ENCODE peak calls at places on chromosomes 11 and 22, in six cellular contexts. Y is PC-3, I is fibroblast of lung, O is HCT116, K is GM23248, H is DND-41. D is an unnamed sample. For H3K4me1, the result is how much of the 10 kb centered on the place peaks cover.

GRCh38 chr11:92130432-92130831 is 94.2 kb upstream of the FAT3 start:
- DNase-seq in Y (peak), I (peak), O (no peak), K (peak), H (no peak), D (no peak)

GRCh38 chr11:108669711-108670110 is 4.8 kb downstream of the DDX10 start:
- DNase-seq in Y (no peak), I (no peak), O (no peak), K (no peak), H (no peak), D (no peak)

GRCh38 chr11:1486054-1486825 is at the start of gene MOB2:
- DNase-seq in Y (no peak), I (peak), O (no peak), K (no peak), H (no peak), D (no peak)

GRCh38 chr22:23397008-23397617 is 183.0 kb downstream of the IGLL1 start:
- DNase-seq in Y (no peak), I (no peak), O (no peak), K (no peak), H (no peak), D (no peak)

GRCh38 chr11:38593649-38594048 is 1995.6 kb upstream of the RAG2 start:
- DNase-seq in Y (peak), I (peak), O (no peak), K (no peak), H (no peak), D (no peak)

GRCh38 chr11:123363556-123363955 is 66.5 kb upstream of the GRAMD1B start:
- DNase-seq in Y (no peak), I (no peak), O (no peak), K (no peak), H (no peak), D (no peak)

GRCh38 chr11:114285599-114285998 is 10.6 kb upstream of the NNMT start:
- DNase-seq in Y (peak), I (peak), O (no peak), K (peak), H (no peak), D (no peak)

GRCh38 chr11:86696004-86696403 is 23.6 kb upstream of the ME3 start:
- DNase-seq in Y (peak), I (peak), O (peak), K (peak), H (no peak), D (no peak)

GRCh38 chr11:118088531-118088930 is 1.8 kb upstream of the SMIM35 start:
- DNase-seq in Y (peak), I (no peak), O (no peak), K (no peak), H (no peak), D (no peak)

GRCh38 chr11:46513934-46514342 is 79.9 kb downstream of the AMBRA1 start:
- DNase-seq in Y (no peak), I (peak), O (no peak), K (no peak), H (no peak), D (no peak)

GRCh38 chr11:13343931-13344717 is 66.5 kb downstream of the BMAL1 start:
- DNase-seq in Y (peak), I (peak), O (no peak), K (peak), H (peak), D (peak)

GRCh38 chr11:17413414-17414316 is 25.2 kb upstream of the KCNJ11 start:
- DNase-seq in Y (no peak), I (no peak), O (no peak), K (no peak), H (no peak), D (no peak)

GRCh38 chr11:131534611-131535010 is 164.2 kb downstream of the NTM start:
- DNase-seq in Y (no peak), I (no peak), O (no peak), K (no peak), H (no peak), D (peak)

GRCh38 chr11:102476069-102476468 is 23.5 kb upstream of the TMEM123 start:
- DNase-seq in Y (no peak), I (peak), O (no peak), K (peak), H (no peak), D (no peak)
- H3K4me1 ChIP-seq in Y (under half), I (under half), O (under half), K (under half), H (under half), D (under half)

DNA sequence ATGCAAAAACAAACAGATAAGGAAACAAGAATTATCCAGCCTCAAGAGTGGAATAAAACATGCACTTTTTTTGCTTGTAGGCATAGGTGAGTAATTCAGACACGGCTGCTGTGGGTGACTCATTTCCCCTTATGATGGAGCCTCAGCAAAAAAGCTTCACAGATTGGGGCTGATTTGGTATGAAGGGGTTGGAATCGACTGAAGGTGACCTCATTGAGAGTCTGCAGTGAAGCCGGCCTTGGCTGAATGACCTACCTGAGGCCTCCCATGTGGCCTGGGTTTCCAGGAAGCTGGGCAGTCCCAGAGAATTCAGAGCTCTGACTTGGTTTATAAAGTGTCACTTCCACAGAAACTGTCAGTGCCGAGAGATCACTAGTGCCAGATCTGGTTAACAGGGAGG is 34.2 kb upstream of the VPREB1 start:
- DNase-seq in Y (peak), I (peak), O (peak), K (peak), H (peak), D (no peak)
- TF ChIP-seq EZH2 in Y (no peak), I (no peak), O (no peak), K (no peak), H (no peak), D (no peak)

GRCh38 chr22:49916851-49917250 is 1.4 kb downstream of the ALG12 start:
- DNase-seq in Y (no peak), I (no peak), O (no peak), K (no peak), H (no peak), D (no peak)

GRCh38 chr22:49920859-49921258 is 2.4 kb downstream of the CRELD2 start:
- DNase-seq in Y (no peak), I (no peak), O (no peak), K (no peak), H (no peak), D (no peak)

GRCh38 chr22:49918911-49919881 is 762 bp downstream of the CRELD2 start:
- DNase-seq in Y (no peak), I (no peak), O (no peak), K (no peak), H (no peak), D (no peak)

GRCh38 chr22:49915610-49916009 is 2.6 kb downstream of the ALG12 start:
- DNase-seq in Y (no peak), I (no peak), O (no peak), K (no peak), H (no peak), D (peak)

DNA sequence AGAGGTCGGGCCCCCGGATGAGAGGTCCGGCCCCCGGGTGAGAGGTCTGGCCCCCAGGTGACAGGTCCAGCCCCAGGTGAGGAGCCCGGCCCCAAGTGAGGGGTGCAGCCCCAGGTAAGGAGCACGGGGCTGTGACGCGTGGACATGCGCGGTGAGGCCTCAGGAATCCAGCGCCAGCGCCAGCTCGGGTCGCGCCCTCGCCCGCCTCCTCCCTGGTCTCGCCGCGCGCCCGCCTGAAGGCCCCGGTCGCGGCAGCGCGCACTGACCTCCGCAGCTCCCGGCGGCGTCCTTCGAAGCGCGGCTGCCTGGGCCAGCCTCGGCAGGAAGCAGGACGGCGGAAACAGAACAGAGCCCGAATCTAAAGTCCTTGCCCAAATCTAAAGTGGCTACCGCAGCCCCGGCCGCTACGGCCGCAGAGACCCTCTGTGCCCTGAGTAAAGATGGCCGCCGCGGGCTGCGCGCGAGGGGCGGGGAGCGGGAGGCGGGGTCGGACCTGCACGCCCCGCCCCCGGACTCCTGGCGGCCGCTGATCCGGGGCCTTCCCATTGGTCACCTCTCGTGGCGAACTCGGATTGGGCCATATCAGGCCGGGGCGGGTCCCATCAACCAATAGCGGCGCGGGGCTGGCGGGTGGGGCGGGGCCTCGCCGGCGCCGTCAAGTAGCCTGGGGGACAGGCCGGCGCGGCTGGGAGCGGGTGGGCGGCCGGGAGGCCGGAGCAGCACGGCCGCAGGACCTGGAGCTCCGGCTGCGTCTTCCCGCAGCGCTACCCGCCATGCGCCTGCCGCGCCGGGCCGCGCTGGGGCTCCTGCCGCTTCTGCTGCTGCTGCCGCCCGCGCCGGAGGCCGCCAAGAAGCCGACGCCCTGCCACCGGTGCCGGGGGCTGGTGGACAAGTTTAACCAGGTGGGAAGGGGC is at the start of the genes ALG12 and CRELD2:
- DNase-seq in Y (peak), I (peak), O (peak), K (peak), H (peak), D (peak)
- H3K4me1 ChIP-seq in Y (under half), I (under half), O (under half), K (under half), H (under half), D (under half)

DNA sequence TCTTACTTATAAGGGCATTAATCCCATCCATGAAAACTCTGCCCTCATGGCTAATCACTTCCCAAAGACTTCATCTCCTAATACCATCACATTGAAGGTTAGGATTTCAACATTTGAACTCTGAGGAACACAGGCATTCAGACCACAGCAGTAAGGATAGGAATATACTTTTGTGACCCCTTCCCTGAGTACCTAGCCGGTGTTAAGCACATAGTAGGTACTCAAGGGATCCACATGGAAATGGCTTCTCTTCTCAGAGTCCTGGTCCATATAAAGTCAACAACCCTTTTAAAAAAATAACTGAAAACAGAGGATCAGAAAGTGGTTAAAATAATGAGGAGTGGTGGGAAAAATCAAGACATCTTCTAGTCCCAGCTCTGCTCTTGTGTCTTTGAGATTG is 78.0 kb downstream of the TIMP3 start:
- DNase-seq in Y (no peak), I (no peak), O (no peak), K (no peak), H (no peak), D (no peak)
- TF ChIP-seq EZH2 in Y (no peak), I (no peak), O (no peak), K (no peak), H (no peak), D (no peak)